ENCODE peak calls at places on chromosome 4, in eight cellular contexts. C is tibial nerve; T is stomach; P is H9; B is thoracic aorta; G is cardiac muscle cell; I is heart left ventricle; S is CD4-positive, alpha-beta memory T cell. N is an unnamed sample. For H3K9me3, H3K4me1 and H3K27me3, the result is how much of the 10 kb centered on the place peaks cover.

GRCh38 chr4:104728380-104729122 is 233.9 kb upstream of the CXXC4 start:
- DNase-seq in C (no peak), T (no peak), P (no peak), B (no peak), G (no peak), I (no peak), S (no peak), N (no peak)

GRCh38 chr4:169017971-169018370 is 7.9 kb upstream of the CBR4 start:
- DNase-seq in C (no peak), T (no peak), P (no peak), B (no peak), G (no peak), I (no peak), S (no peak), N (no peak)

GRCh38 chr4:145440292-145441007 is 41.2 kb upstream of the SMAD1 start:
- DNase-seq in C (no peak), T (no peak), P (no peak), B (no peak), G (no peak), I (no peak), S (no peak), N (no peak)

GRCh38 chr4:169484485-169484884 is 127.9 kb downstream of the NEK1 start:
- DNase-seq in C (no peak), T (no peak), P (no peak), B (no peak), G (no peak), I (no peak), S (no peak), N (no peak)

GRCh38 chr4:99655315-99656081 is 2.1 kb downstream of the C4orf54 start:
- DNase-seq in C (no peak), T (peak), P (no peak), B (peak), G (no peak), I (peak), S (no peak), N (peak)

GRCh38 chr4:106690487-106690886 is 321.9 kb upstream of the GIMD1 start:
- DNase-seq in C (no peak), T (no peak), P (no peak), B (no peak), G (no peak), I (no peak), S (no peak), N (no peak)

GRCh38 chr4:72777436-72777835 is 208.4 kb upstream of the ADAMTS3 start:
- DNase-seq in C (no peak), T (no peak), P (no peak), B (no peak), G (no peak), I (no peak), S (no peak), N (no peak)

GRCh38 chr4:4719446-4719845 is 140.0 kb upstream of the MSX1 start:
- DNase-seq in C (no peak), T (no peak), P (no peak), B (no peak), G (no peak), I (no peak), S (no peak), N (no peak)

GRCh38 chr4:4405358-4405962 is 18.6 kb downstream of the NSG1 start:
- DNase-seq in C (no peak), T (no peak), P (no peak), B (no peak), G (no peak), I (no peak), S (no peak), N (no peak)

GRCh38 chr4:5500165-5500564 is 208.2 kb downstream of the EVC2 start:
- DNase-seq in C (no peak), T (no peak), P (no peak), B (no peak), G (no peak), I (no peak), S (no peak), N (no peak)

GRCh38 chr4:159360549-159360948 is 257.7 kb downstream of the RAPGEF2 start:
- DNase-seq in C (no peak), T (no peak), P (no peak), B (no peak), G (no peak), I (no peak), S (no peak), N (no peak)

GRCh38 chr4:3676907-3677495 is 89.2 kb upstream of the ADRA2C start:
- DNase-seq in C (no peak), T (no peak), P (no peak), B (no peak), G (no peak), I (no peak), S (no peak), N (peak)

GRCh38 chr4:159269143-159269542 is 166.3 kb downstream of the RAPGEF2 start:
- DNase-seq in C (no peak), T (no peak), P (no peak), B (no peak), G (no peak), I (no peak), S (no peak), N (no peak)

GRCh38 chr4:103018391-103019318 is 850 bp downstream of the SLC9B1 start:
- DNase-seq in C (no peak), T (no peak), P (no peak), B (no peak), G (no peak), I (peak), S (peak), N (peak)

GRCh38 chr4:123974419-123975105 is 578.0 kb downstream of the SPRY1 start:
- DNase-seq in C (no peak), T (no peak), P (no peak), B (no peak), G (no peak), I (no peak), S (no peak), N (no peak)

GRCh38 chr4:5974321-5974720 is 43.9 kb downstream of the C4orf50 start:
- DNase-seq in C (no peak), T (peak), P (no peak), B (no peak), G (no peak), I (no peak), S (no peak), N (no peak)

GRCh38 chr4:3308691-3309090 is 15.9 kb downstream of the RGS12 start:
- DNase-seq in C (no peak), T (no peak), P (no peak), B (no peak), G (no peak), I (no peak), S (no peak), N (no peak)

GRCh38 chr4:119231517-119231916 is 19.0 kb downstream of the USP53 start:
- DNase-seq in C (no peak), T (no peak), P (no peak), B (no peak), G (no peak), I (no peak), S (no peak), N (no peak)

GRCh38 chr4:2786152-2786671 is 6.7 kb upstream of the SH3BP2 start:
- DNase-seq in C (no peak), T (peak), P (no peak), B (no peak), G (no peak), I (no peak), S (peak), N (peak)

GRCh38 chr4:51853027-51853682 is 10.2 kb downstream of the DCUN1D4 start:
- DNase-seq in C (no peak), T (peak), P (no peak), B (no peak), G (peak), I (no peak), S (no peak), N (no peak)

GRCh38 chr4:160238790-160239189 is 1135.9 kb downstream of the RAPGEF2 start:
- DNase-seq in C (no peak), T (no peak), P (no peak), B (no peak), G (no peak), I (no peak), S (no peak), N (no peak)

GRCh38 chr4:151548708-151549107 is 139.7 kb downstream of the FHIP1A start:
- DNase-seq in C (no peak), T (no peak), P (no peak), B (no peak), G (no peak), I (no peak), S (no peak), N (no peak)

GRCh38 chr4:159639924-159640323 is 537.0 kb downstream of the RAPGEF2 start:
- DNase-seq in C (no peak), T (no peak), P (no peak), B (no peak), G (no peak), I (no peak), S (no peak), N (no peak)

GRCh38 chr4:10041036-10041435 is 19.7 kb upstream of the SLC2A9 start:
- DNase-seq in C (no peak), T (no peak), P (no peak), B (no peak), G (no peak), I (no peak), S (no peak), N (no peak)

GRCh38 chr4:45621926-45622325 is 501.9 kb downstream of the GABRG1 start:
- DNase-seq in C (no peak), T (no peak), P (no peak), B (no peak), G (no peak), I (no peak), S (no peak), N (no peak)

GRCh38 chr4:13888112-13888511 is 260.6 kb upstream of the BOD1L1 start:
- DNase-seq in C (no peak), T (no peak), P (no peak), B (no peak), G (no peak), I (no peak), S (no peak), N (no peak)

GRCh38 chr4:45580306-45580705 is 543.5 kb downstream of the GABRG1 start:
- DNase-seq in C (no peak), T (no peak), P (no peak), B (no peak), G (no peak), I (no peak), S (no peak), N (no peak)

DNA sequence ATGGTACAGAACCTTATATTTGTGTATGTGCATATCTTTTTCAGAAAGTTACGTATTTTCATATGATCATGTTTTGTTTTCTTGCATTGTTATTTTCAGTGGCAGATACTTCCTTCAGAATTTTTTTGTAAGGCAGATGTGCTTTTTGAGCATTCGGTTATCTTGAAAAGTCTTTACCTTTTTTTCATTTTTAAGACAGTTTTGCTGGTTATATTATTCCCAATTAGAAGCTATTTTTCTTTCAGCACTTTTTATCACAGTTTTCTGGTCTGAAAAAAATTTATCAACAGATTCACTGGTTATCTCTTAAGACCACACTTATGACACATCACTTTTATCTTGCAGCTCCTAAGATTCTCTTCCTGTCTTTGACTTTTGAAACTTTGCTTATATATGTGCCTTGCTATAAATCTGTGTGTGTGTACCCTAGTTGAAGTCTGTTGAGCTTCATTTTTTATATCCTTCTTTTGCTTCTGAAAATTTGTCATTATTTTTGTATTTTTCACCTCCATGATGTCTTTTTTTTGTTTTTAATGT is 53.1 kb downstream of the ZNF732 start:
- DNase-seq in C (no peak), T (no peak), P (no peak), B (no peak), G (no peak), I (no peak), S (no peak), N (no peak)
- H3K9me3 ChIP-seq in C (half or more), T (half or more), P (half or more), B (half or more), G (under half), I (under half), S (under half), N (under half)

GRCh38 chr4:38330321-38330720 is 333.7 kb upstream of the KLF3 start:
- DNase-seq in C (no peak), T (no peak), P (no peak), B (no peak), G (peak), I (no peak), S (no peak), N (no peak)

GRCh38 chr4:38327174-38327573 is 336.8 kb upstream of the KLF3 start:
- DNase-seq in C (no peak), T (no peak), P (no peak), B (no peak), G (no peak), I (no peak), S (no peak), N (no peak)

GRCh38 chr4:38332699-38333098 is 331.3 kb upstream of the KLF3 start:
- DNase-seq in C (no peak), T (no peak), P (no peak), B (no peak), G (no peak), I (no peak), S (no peak), N (no peak)

GRCh38 chr4:38326499-38326898 is 337.5 kb upstream of the KLF3 start:
- DNase-seq in C (no peak), T (no peak), P (no peak), B (no peak), G (no peak), I (no peak), S (no peak), N (no peak)

DNA sequence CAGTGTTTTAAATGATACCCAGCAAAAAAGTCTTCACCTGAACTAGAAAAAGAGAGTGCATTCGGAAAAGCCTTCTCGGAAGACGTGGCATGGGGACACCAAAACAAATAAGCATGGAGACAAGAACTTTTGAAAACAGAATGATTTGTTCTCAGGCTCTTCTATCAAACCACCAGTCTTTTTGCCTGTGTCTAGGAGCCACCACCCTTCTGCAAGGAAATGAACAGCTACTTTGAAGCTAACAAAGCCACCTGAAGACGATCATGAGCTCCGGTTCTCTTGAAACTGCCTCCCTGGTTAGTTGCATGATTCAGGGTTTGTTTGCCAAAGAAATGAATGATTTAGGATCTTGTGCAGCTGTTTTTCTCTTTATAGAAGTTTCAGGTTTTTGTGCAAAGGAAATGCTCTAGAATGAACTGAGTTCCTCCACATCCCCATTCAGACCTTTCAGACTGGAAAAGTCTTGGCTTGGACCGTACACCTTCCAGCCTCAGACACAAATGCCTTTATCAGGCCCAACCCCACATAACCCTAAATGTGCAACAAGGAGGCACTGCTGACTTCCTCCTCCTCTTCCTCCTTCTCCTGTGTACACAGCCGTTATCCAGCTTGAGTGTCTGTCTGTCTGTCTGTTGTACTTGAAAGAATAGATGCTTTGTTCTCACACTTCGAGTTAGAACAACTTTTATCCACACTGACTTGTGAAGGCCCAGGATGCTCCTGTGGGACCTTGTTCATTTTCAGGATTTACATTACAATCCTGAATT is 334.9 kb upstream of the KLF3 start:
- DNase-seq in C (no peak), T (no peak), P (no peak), B (no peak), G (no peak), I (no peak), S (peak), N (no peak)
- H3K4me1 ChIP-seq in C (under half), T (under half), P (under half), B (under half), G (under half), I (under half), S (half or more), N (under half)

GRCh38 chr4:81594495-81595169 is 122.9 kb upstream of the RASGEF1B start:
- DNase-seq in C (no peak), T (no peak), P (no peak), B (no peak), G (no peak), I (no peak), S (no peak), N (no peak)
- H3K27me3 ChIP-seq in C (under half), T (under half), P (under half), B (under half), G (under half), I (under half), S (under half), N (under half)

GRCh38 chr4:78254893-78255292 is 197.8 kb downstream of the FRAS1 start:
- DNase-seq in C (no peak), T (no peak), P (no peak), B (no peak), G (no peak), I (no peak), S (no peak), N (no peak)
- H3K9me3 ChIP-seq in C (under half), T (under half), P (under half), B (under half), G (under half), I (under half), S (under half), N (under half)

DNA sequence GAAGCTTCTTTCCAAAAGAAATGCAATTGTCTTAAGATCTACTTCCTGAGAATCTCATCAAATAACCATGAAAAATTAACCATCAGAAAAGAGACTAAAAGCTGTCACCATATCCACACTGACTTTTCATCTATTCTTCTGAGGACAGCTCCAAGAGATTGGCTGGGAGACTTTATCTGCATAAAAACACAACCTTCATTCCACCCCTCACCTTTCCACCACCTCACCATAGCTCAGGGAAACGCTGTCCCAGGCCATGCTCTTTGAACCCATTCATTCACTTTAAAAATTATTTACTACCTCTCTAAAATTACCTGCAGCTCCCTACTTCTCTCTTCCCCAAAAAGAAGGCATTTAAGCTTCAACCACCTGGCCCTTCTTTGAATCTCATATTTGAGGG is 2.4 kb downstream of the FAM13A start:
- DNase-seq in C (no peak), T (no peak), P (no peak), B (no peak), G (no peak), I (no peak), S (no peak), N (no peak)
- H3K4me1 ChIP-seq in C (under half), T (under half), P (under half), B (under half), G (under half), I (under half), S (under half), N (under half)

GRCh38 chr4:133152330-133152791 is 3.3 kb downstream of the PCDH10 start:
- DNase-seq in C (no peak), T (no peak), P (peak), B (no peak), G (peak), I (peak), S (no peak), N (no peak)

GRCh38 chr4:133156556-133156955 is 7.5 kb downstream of the PCDH10 start:
- DNase-seq in C (no peak), T (no peak), P (no peak), B (no peak), G (no peak), I (no peak), S (no peak), N (no peak)

GRCh38 chr4:133152801-133153526 is 3.9 kb downstream of the PCDH10 start:
- DNase-seq in C (no peak), T (no peak), P (peak), B (no peak), G (peak), I (no peak), S (no peak), N (no peak)

GRCh38 chr4:133156096-133156495 is 7.0 kb downstream of the PCDH10 start:
- DNase-seq in C (no peak), T (no peak), P (no peak), B (no peak), G (no peak), I (no peak), S (no peak), N (no peak)

DNA sequence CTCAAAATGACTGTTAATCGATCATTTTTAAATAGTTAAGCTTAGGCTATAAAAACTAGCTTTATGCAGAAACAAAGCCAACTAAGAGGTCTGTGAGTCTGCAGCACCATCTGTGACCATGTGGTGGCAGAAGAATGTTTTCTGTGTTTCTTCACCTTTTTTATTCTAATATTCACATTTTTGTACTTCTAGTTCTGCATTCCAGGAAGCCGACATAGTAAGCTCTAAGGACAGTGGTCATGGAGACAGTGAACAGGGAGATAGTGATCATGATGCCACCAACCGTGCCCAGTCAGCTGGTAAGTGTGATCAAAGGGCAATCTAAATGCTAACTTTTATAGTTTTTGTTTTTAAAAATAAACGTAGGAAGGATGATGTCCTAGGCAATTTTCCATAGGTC is 5.6 kb downstream of the PCDH10 start:
- DNase-seq in C (no peak), T (no peak), P (no peak), B (no peak), G (peak), I (no peak), S (no peak), N (no peak)
- H3K27me3 ChIP-seq in C (under half), T (under half), P (under half), B (under half), G (under half), I (half or more), S (under half), N (under half)

DNA sequence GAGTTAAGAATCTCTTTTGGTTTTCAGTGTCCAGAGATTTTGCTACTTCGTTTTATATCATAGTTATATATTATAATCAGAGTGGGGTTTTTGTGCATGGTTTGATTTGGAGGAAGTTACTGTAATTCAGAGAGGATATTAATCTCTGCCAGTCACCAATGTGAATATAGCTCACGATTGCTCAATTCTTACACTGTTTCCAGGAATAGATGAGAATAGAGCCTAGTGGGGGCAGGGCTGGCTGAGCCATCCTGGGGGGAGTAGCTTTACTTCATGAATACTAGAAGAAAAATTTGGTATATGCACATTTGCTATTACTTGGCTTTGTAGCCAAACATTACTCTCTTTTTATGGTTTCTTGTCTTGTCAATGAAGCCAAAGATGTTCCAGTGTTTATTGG is 60.9 kb upstream of the TRPC3 start:
- DNase-seq in C (no peak), T (no peak), P (no peak), B (no peak), G (no peak), I (no peak), S (no peak), N (no peak)
- H3K9me3 ChIP-seq in C (under half), T (under half), P (under half), B (under half), G (under half), I (under half), S (under half), N (under half)

DNA sequence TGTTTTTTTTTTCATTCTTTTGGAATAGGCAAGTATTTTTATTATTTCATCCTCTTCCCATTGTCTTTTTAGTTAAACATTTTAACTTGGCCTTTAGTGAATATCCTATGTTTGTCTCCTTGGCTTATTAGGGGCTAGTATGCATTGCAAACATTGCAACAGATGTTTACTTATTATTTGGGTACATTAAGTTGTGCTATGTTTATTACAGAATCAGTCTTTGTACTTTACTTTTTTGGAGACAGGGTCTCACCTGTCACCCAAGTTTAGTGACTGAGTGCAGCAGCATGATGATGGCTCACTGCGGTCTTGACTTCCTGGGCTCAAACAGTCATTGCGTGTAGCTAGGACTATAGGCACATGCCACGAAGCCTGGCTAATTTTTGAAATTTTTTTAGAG is 51.1 kb upstream of the NUDT6 start:
- DNase-seq in C (no peak), T (no peak), P (no peak), B (no peak), G (no peak), I (no peak), S (no peak), N (no peak)
- H3K4me1 ChIP-seq in C (under half), T (under half), P (under half), B (under half), G (under half), I (under half), S (under half), N (under half)

N was measured in sigmoid colon.